ENCODE peak calls at places on chromosomes 7 and 10, in nine cellular contexts. F, U, P, H, D, J, K, S and G are unnamed samples.

GRCh38 chr10:12657489-12657888 is 308.1 kb downstream of the CAMK1D start:
- DNase-seq in F (no peak), U (no peak), P (no peak), H (no peak), D (no peak), J (no peak), K (no peak), S (no peak), G (no peak)

GRCh38 chr10:19918800-19919199 is 102.6 kb downstream of the PLXDC2 start:
- DNase-seq in F (no peak), U (no peak), P (no peak), H (no peak), D (no peak), J (no peak), K (no peak), S (peak; percentile 90), G (no peak)

GRCh38 chr7:130667593-130668257 is 823 bp downstream of the COPG2 start:
- DNase-seq in F (peak; percentile 11), U (no peak), P (no peak), H (no peak), D (no peak), J (peak; percentile 2), K (no peak), S (no peak), G (no peak)

GRCh38 chr7:2417981-2418481 is 14.6 kb downstream of the CHST12 start:
- DNase-seq in F (peak; percentile 47), U (no peak), P (no peak), H (no peak), D (no peak), J (no peak), K (peak; percentile 7), S (peak; percentile 35), G (peak; percentile 65)

GRCh38 chr7:106125417-106125816 is 13.3 kb upstream of the SYPL1 start:
- DNase-seq in F (no peak), U (no peak), P (no peak), H (no peak), D (no peak), J (no peak), K (no peak), S (no peak), G (no peak)

GRCh38 chr7:128405345-128406146 is 4.2 kb downstream of the IMPDH1 start:
- DNase-seq in F (peak; percentile 50), U (peak; percentile 78), P (no peak), H (peak; percentile 58), D (peak; percentile 37), J (peak; percentile 55), K (no peak), S (peak; percentile 30), G (peak; percentile 42)

GRCh38 chr10:113780681-113781250 is 29.3 kb downstream of the PLEKHS1 start:
- DNase-seq in F (peak; percentile 10), U (no peak), P (no peak), H (no peak), D (no peak), J (no peak), K (no peak), S (no peak), G (peak; percentile 13)

GRCh38 chr10:79264942-79265341 is 82.3 kb upstream of the PPIF start:
- DNase-seq in F (peak; percentile 41), U (no peak), P (no peak), H (no peak), D (no peak), J (no peak), K (no peak), S (peak; percentile 97), G (no peak)

GRCh38 chr7:45915606-45916005 is 5.5 kb downstream of the IGFBP3 start:
- DNase-seq in F (no peak), U (no peak), P (no peak), H (no peak), D (no peak), J (no peak), K (no peak), S (no peak), G (no peak)

GRCh38 chr10:131857156-131858117 is 43.4 kb upstream of the PPP2R2D start:
- DNase-seq in F (no peak), U (no peak), P (no peak), H (no peak), D (no peak), J (no peak), K (no peak), S (no peak), G (no peak)

GRCh38 chr7:24955313-24955712 is 24.7 kb downstream of the OSBPL3 start:
- DNase-seq in F (no peak), U (no peak), P (no peak), H (no peak), D (no peak), J (no peak), K (no peak), S (no peak), G (no peak)

GRCh38 chr10:19592276-19592675 is 224.0 kb upstream of the PLXDC2 start:
- DNase-seq in F (peak; percentile 5), U (no peak), P (no peak), H (no peak), D (no peak), J (no peak), K (no peak), S (peak; percentile 93), G (no peak)

GRCh38 chr10:18087398-18087797 is 52.8 kb upstream of the CACNB2 start:
- DNase-seq in F (no peak), U (no peak), P (no peak), H (no peak), D (no peak), J (no peak), K (no peak), S (no peak), G (no peak)

GRCh38 chr10:513393-513792 is 176.1 kb downstream of the DIP2C start:
- DNase-seq in F (no peak), U (peak; percentile 72), P (no peak), H (no peak), D (no peak), J (no peak), K (no peak), S (no peak), G (no peak)

GRCh38 chr10:46536781-46537180 is 19.7 kb downstream of the GPRIN2 start:
- DNase-seq in F (no peak), U (peak; percentile 25), P (no peak), H (no peak), D (no peak), J (no peak), K (no peak), S (no peak), G (no peak)